ENCODE peak calls at places on chromosomes 7 and 10, in four cellular contexts. G is endothelial cell of umbilical vein, W is H1, T is K562. K is an unnamed sample.
A peak's percentile ranks its signal among the peaks of the same experiment; 100 is the strongest.

GRCh38 chr10:129963076-129963830 is 821 bp downstream of the EBF3 start:
- DNase-seq in G (peak; percentile 40), W (no peak), T (no peak), K (no peak)

GRCh38 chr7:152968003-152968402 is 208.5 kb downstream of the ACTR3B start:
- DNase-seq in G (no peak), W (no peak), T (no peak), K (no peak)

GRCh38 chr7:27171636-27172387 is 2.3 kb downstream of the HOXA10 start:
- DNase-seq in G (no peak), W (no peak), T (no peak), K (no peak)

GRCh38 chr7:149714910-149715471 is 58.4 kb downstream of the ZNF467 start:
- DNase-seq in G (peak; percentile 30), W (no peak), T (no peak), K (no peak)

GRCh38 chr7:105776986-105777910 is 99.2 kb downstream of the ATXN7L1 start:
- DNase-seq in G (no peak), W (no peak), T (no peak), K (no peak)

GRCh38 chr10:95266674-95267095 is 24.1 kb downstream of the PDLIM1 start:
- DNase-seq in G (peak; percentile 91), W (no peak), T (peak; percentile 60), K (peak; percentile 76)

GRCh38 chr7:36303202-36304098 is 86.2 kb upstream of the ANLN start:
- DNase-seq in G (peak; percentile 54), W (no peak), T (no peak), K (peak; percentile 59)

GRCh38 chr7:104328970-104329825 is 795 bp downstream of the LHFPL3 start:
- DNase-seq in G (no peak), W (no peak), T (no peak), K (no peak)

GRCh38 chr10:97629289-97629688 is 4.0 kb downstream of the MORN4 start:
- DNase-seq in G (no peak), W (no peak), T (no peak), K (no peak)

GRCh38 chr7:30164567-30164966 is 29.8 kb downstream of the MTURN start:
- DNase-seq in G (peak; percentile 74), W (no peak), T (peak; percentile 46), K (peak; percentile 60)

GRCh38 chr10:126245501-126245900 is 142.8 kb downstream of the ADAM12 start:
- DNase-seq in G (no peak), W (no peak), T (no peak), K (no peak)
- TF ChIP-seq JUN in G (no peak), W (no peak), T (no peak), K (no peak)

GRCh38 chr7:130721486-130722277 is 12.3 kb downstream of the KLF14 start:
- DNase-seq in G (peak; percentile 71), W (no peak), T (peak; percentile 63), K (peak; percentile 49)
- TF ChIP-seq JUN in G (no peak), W (no peak), T (no peak), K (no peak)

GRCh38 chr10:43854042-43854441 is 205.4 kb upstream of the ZNF32 start:
- DNase-seq in G (no peak), W (no peak), T (no peak), K (peak; percentile 30)

GRCh38 chr10:43851030-43851429 is 202.3 kb upstream of the ZNF32 start:
- DNase-seq in G (no peak), W (no peak), T (no peak), K (no peak)

GRCh38 chr10:43852141-43852540 is 203.5 kb upstream of the ZNF32 start:
- DNase-seq in G (no peak), W (no peak), T (no peak), K (no peak)

GRCh38 chr10:43853369-43853768 is 204.7 kb upstream of the ZNF32 start:
- DNase-seq in G (no peak), W (no peak), T (no peak), K (no peak)

DNA sequence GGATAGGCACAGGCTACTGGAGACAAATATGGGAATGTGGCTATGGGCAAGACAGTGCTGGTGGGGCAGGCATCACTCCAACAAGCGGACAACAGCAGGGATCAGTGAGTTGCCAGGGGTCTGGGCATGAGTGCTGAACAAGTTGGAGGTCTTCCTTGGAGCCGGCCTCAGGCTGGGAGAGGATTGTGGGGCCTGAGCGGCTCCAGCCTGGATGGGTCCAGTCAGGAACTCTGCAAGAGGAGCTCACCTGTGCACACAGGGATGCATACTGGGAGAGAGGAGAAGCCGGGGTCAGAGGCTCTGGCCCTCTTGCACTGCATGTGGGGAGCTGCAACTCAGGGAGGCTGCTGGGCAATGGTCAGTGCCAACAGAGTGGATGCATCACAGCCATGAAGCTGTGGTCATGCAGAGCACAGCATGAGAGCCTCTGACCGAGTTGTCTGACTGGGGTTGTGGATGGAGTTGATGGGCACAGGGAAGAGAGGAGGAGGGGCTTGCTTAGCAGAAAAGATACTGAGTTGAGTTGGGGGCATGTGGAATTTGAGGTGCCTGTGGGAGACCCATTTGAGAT is 204.0 kb upstream of the ZNF32 start:
- DNase-seq in G (no peak), W (no peak), T (no peak), K (no peak)
- TF ChIP-seq JUN in G (no peak), W (no peak), T (no peak), K (no peak)

GRCh38 chr10:44293306-44293778 is 91.6 kb downstream of the CXCL12 start:
- DNase-seq in G (no peak), W (no peak), T (no peak), K (no peak)
- TF ChIP-seq JUN in G (no peak), W (no peak), T (no peak), K (no peak)

GRCh38 chr7:93620864-93621263 is 46.3 kb upstream of the CALCR start:
- DNase-seq in G (no peak), W (no peak), T (no peak), K (no peak)

GRCh38 chr7:93623816-93624215 is 49.3 kb upstream of the CALCR start:
- DNase-seq in G (no peak), W (no peak), T (no peak), K (no peak)

GRCh38 chr7:93620057-93620456 is 45.5 kb upstream of the CALCR start:
- DNase-seq in G (no peak), W (no peak), T (no peak), K (no peak)

GRCh38 chr7:93626869-93627268 is 52.3 kb upstream of the CALCR start:
- DNase-seq in G (no peak), W (no peak), T (no peak), K (no peak)

GRCh38 chr7:93622036-93622714 is 47.7 kb upstream of the CALCR start:
- DNase-seq in G (no peak), W (no peak), T (peak; percentile 59), K (peak; percentile 20)
- TF ChIP-seq JUN in G (no peak), W (no peak), T (no peak), K (no peak)

DNA sequence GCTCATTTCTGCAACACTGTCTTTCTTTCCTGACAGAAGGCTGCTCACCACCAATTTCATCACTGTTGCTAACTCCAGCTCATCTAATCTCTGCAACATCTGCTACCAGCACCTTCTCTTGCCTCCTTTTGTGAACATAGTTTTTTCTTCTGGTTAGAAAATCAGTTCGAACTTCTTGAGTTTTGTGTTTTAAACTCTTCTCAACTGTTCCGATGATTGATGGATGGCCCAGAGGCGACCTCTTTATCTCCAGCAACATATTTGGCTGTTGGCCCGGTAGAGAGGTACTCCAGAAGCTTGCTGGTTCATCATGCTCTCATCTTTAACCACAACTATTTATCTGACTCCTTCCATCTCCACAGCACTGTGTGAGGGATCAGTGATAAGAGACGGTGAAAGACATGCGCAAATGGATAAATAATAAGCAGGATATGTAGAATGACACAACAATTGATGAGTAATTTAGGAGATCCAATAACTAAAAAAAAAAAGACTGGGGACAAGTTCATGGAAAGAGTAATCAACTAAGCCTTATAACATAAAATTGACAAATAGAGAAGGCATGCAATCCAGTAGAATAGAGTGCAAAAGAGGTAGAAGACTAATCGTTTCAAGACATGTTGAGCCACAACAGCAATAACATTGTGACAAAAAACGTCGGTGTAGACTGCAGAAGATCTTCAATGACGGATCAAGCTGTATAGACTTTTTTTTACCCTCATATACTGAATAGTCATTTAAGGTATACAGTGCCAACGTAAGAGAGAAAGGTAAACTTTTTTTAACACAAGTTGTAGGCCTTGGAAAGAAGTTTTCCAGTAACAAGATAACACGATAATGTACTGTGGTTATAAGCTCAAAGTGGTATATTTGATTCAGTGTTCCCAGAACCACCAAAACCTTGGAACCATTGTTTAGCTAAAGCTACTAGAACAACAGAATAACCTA is 152.2 kb downstream of the CRPPA start:
- DNase-seq in G (no peak), W (no peak), T (peak; percentile 89), K (no peak)
- TF ChIP-seq JUN in G (no peak), W (no peak), T (peak; percentile 71), K (no peak)

GRCh38 chr7:73880755-73881328 is 19.9 kb downstream of the TMEM270 start:
- DNase-seq in G (no peak), W (no peak), T (no peak), K (no peak)
- TF ChIP-seq JUN in G (no peak), W (no peak), T (no peak), K (no peak)

DNA sequence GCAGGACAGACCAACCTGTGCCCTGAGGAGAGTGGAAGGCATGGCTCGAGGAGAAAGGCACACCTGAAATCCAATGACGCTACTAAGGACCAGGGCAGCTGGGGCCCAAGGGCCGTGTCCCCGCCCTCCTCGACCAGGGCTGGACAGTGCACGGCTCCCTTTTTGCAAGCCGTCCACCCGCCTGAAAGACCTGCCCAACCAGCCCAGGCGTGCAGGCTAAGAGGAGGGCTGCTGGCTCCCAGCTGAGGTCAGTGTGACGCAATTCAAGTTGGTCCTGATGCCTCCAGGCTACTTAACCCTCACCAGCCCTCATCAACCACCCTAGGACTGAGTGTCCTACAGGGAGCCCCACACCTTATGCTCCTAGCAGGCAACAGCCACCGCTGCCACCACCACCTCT is 69.3 kb downstream of the DLG5 start:
- DNase-seq in G (no peak), W (no peak), T (no peak), K (no peak)
- TF ChIP-seq JUN in G (no peak), W (no peak), T (no peak), K (no peak)

DNA sequence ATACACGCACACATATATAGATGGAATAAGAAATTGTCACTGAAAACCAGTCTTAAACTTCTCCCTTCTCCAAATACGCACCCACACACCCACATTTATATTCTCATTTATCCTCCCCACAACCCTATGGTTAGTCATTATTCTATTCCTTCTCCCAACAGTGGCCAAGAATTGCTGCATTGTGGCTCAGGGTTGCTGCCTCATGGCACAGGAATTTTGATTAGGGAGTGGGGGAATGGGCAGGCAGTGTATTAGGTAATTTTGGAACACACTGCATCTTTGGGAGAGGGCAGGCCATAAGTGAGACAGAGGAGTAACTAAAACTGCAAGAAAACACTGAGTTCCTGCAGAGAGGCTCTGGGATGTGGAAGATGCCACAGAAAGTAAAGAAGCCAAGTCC is 35.7 kb downstream of the NAPEPLD start:
- DNase-seq in G (no peak), W (peak; percentile 19), T (no peak), K (no peak)
- TF ChIP-seq JUN in G (no peak), W (no peak), T (no peak), K (no peak)

K was measured in HepG2.